ENCODE peak calls at places on chromosomes 16 and 17, in four cellular contexts. S is iris pigment epithelial cell, Z is GOT3, Y is A172. B is an unnamed sample.

GRCh38 chr17:49298371-49298976 is 63.6 kb downstream of the ZNF652 start:
- DNase-seq in S (no peak), Z (no peak), Y (no peak), B (no peak)

GRCh38 chr16:3832669-3833068 is 47.8 kb downstream of the CREBBP start:
- DNase-seq in S (no peak), Z (no peak), Y (no peak), B (no peak)

GRCh38 chr16:53775821-53776431 is 72.0 kb downstream of the FTO start:
- DNase-seq in S (peak), Z (peak), Y (peak), B (peak)

GRCh38 chr16:29675811-29676643 is 3.0 kb upstream of the QPRT start:
- DNase-seq in S (peak), Z (no peak), Y (no peak), B (no peak)

GRCh38 chr17:17075037-17075755 is 32.9 kb downstream of the MPRIP start:
- DNase-seq in S (peak), Z (no peak), Y (no peak), B (peak)

GRCh38 chr17:36546418-36547093 is 1.8 kb downstream of the GGNBP2 start:
- DNase-seq in S (peak), Z (no peak), Y (no peak), B (peak)

GRCh38 chr17:71260366-71260765 is 860.5 kb upstream of the SOX9 start:
- DNase-seq in S (peak), Z (no peak), Y (peak), B (no peak)

GRCh38 chr16:87464691-87465300 is 28.0 kb downstream of the ZCCHC14 start:
- DNase-seq in S (peak), Z (peak), Y (peak), B (peak)

GRCh38 chr17:37818689-37819088 is 73.8 kb upstream of the HNF1B start:
- DNase-seq in S (peak), Z (no peak), Y (peak), B (no peak)

GRCh38 chr17:75504347-75505151 is 10.8 kb downstream of the CASKIN2 start:
- DNase-seq in S (no peak), Z (no peak), Y (no peak), B (no peak)

GRCh38 chr17:57337390-57337789 is 81.1 kb downstream of the MSI2 start:
- DNase-seq in S (no peak), Z (no peak), Y (no peak), B (no peak)

GRCh38 chr16:69107311-69107962 is 2.0 kb downstream of the HAS3 start:
- DNase-seq in S (no peak), Z (no peak), Y (no peak), B (peak)

B was measured in fibroblast of the aortic adventitia.